ENCODE peak calls at places on chromosomes 3 and 15, in ten cellular contexts. G is AG04450; L is hepatocyte; Y is GM12864; E is brain microvascular endothelial cell; F is mammary epithelial cell; B is CD8-positive, alpha-beta T cell; O is Calu3; X is PC-3; Q is RWPE1. S is an unnamed sample.

GRCh38 chr3:101695779-101696372 is 9.4 kb upstream of the RPL24 start:
- DNase-seq in G (no peak), L (peak), Y (peak), E (peak), F (peak), B (peak), O (peak), X (peak), Q (no peak), S (no peak)

GRCh38 chr15:88695046-88695445 is 56.2 kb downstream of the ISG20 start:
- DNase-seq in G (no peak), L (no peak), Y (no peak), E (peak), F (peak), B (no peak), O (no peak), X (no peak), Q (no peak), S (no peak)

GRCh38 chr3:122816587-122816986 is 21.7 kb downstream of the SLC49A4 start:
- DNase-seq in G (no peak), L (no peak), Y (no peak), E (no peak), F (no peak), B (no peak), O (no peak), X (no peak), Q (no peak), S (no peak)

GRCh38 chr15:31329640-31330010 is 3.0 kb downstream of the KLF13 start:
- DNase-seq in G (no peak), L (no peak), Y (no peak), E (no peak), F (no peak), B (no peak), O (no peak), X (no peak), Q (no peak), S (no peak)

GRCh38 chr3:158520433-158520832 is 50.6 kb upstream of the MLF1 start:
- DNase-seq in G (no peak), L (no peak), Y (no peak), E (no peak), F (no peak), B (no peak), O (no peak), X (no peak), Q (no peak), S (no peak)

GRCh38 chr3:32238816-32239637 is 547 bp downstream of the CMTM8 start:
- DNase-seq in G (no peak), L (peak), Y (no peak), E (no peak), F (peak), B (peak), O (peak), X (peak), Q (peak), S (peak)

GRCh38 chr3:113626513-113627371 is 69.7 kb downstream of the USF3 start:
- DNase-seq in G (peak), L (peak), Y (peak), E (peak), F (peak), B (no peak), O (peak), X (peak), Q (peak), S (peak)

GRCh38 chr15:101242160-101242998 is 9.5 kb downstream of the CHSY1 start:
- DNase-seq in G (no peak), L (no peak), Y (peak), E (peak), F (peak), B (peak), O (no peak), X (no peak), Q (peak), S (peak)

GRCh38 chr3:178422406-178422805 is 113.8 kb upstream of the KCNMB2 start:
- DNase-seq in G (no peak), L (no peak), Y (no peak), E (no peak), F (no peak), B (no peak), O (no peak), X (no peak), Q (no peak), S (no peak)
- TF ChIP-seq CTCF in G (no peak), L (no peak), Y (no peak), E (no peak), F (no peak), B (no peak), O (no peak), X (peak), Q (no peak), S (no peak)

GRCh38 chr3:2153047-2153446 is 54.4 kb downstream of the CNTN4 start:
- DNase-seq in G (no peak), L (no peak), Y (no peak), E (no peak), F (no peak), B (no peak), O (no peak), X (no peak), Q (no peak), S (no peak)

GRCh38 chr3:2154596-2154995 is 55.9 kb downstream of the CNTN4 start:
- DNase-seq in G (no peak), L (no peak), Y (no peak), E (no peak), F (no peak), B (no peak), O (no peak), X (no peak), Q (no peak), S (no peak)

GRCh38 chr3:2158828-2159227 is 60.2 kb downstream of the CNTN4 start:
- DNase-seq in G (no peak), L (no peak), Y (no peak), E (no peak), F (no peak), B (no peak), O (no peak), X (no peak), Q (no peak), S (no peak)

GRCh38 chr3:2150576-2150975 is 51.9 kb downstream of the CNTN4 start:
- DNase-seq in G (no peak), L (no peak), Y (no peak), E (no peak), F (no peak), B (no peak), O (no peak), X (no peak), Q (no peak), S (no peak)

DNA sequence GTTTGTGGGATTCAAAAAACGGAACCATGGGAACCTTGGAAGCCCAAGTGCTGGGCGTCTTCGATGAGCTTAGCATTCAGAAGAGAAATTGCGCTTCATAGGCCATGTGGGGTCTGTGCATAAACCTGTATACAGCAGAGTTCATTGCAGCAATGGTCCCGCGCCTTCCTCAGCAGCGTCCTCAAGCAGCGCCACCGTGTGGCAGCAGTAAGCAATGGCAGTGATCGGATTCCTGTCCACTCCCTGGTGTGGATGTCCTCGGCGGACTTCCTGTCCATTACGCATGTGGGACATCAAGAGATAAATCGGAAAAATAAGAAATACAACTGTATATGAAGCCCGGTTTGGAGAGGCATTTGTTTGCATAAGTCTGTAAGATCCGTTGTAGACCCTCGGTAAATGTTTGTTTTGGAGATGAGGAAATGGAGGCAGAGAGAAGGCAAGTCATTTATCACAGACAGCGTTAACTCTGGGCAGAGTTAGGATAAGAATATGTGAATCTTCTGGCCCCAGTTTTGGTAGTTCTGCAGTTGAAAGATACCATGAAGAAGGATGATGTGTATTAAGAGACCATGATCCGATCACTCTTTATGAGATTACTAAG is 57.7 kb downstream of the CNTN4 start:
- DNase-seq in G (no peak), L (peak), Y (no peak), E (no peak), F (no peak), B (no peak), O (no peak), X (peak), Q (no peak), S (peak)
- TF ChIP-seq CTCF in G (no peak), L (peak), Y (peak), E (peak), F (peak), B (peak), O (no peak), X (peak), Q (peak), S (peak)

GRCh38 chr3:194572944-194573491 is 60.2 kb downstream of the TMEM44 start:
- DNase-seq in G (no peak), L (no peak), Y (no peak), E (no peak), F (peak), B (no peak), O (no peak), X (no peak), Q (no peak), S (no peak)

GRCh38 chr3:194572131-194572789 is 61.0 kb downstream of the TMEM44 start:
- DNase-seq in G (no peak), L (peak), Y (no peak), E (peak), F (peak), B (no peak), O (peak), X (no peak), Q (peak), S (no peak)

GRCh38 chr3:194573680-194574437 is 59.4 kb downstream of the TMEM44 start:
- DNase-seq in G (no peak), L (peak), Y (no peak), E (peak), F (no peak), B (no peak), O (peak), X (peak), Q (no peak), S (peak)

GRCh38 chr3:194575484-194576210 is 57.6 kb downstream of the TMEM44 start:
- DNase-seq in G (no peak), L (no peak), Y (no peak), E (peak), F (no peak), B (no peak), O (peak), X (peak), Q (no peak), S (no peak)

GRCh38 chr3:194574639-194575483 is 58.4 kb downstream of the TMEM44 start:
- DNase-seq in G (no peak), L (no peak), Y (no peak), E (peak), F (peak), B (no peak), O (peak), X (peak), Q (peak), S (no peak)
- TF ChIP-seq CTCF in G (peak), L (no peak), Y (no peak), E (peak), F (no peak), B (no peak), O (peak), X (peak), Q (no peak), S (no peak)

GRCh38 chr3:184391266-184391665 is 11.4 kb downstream of the CHRD start:
- DNase-seq in G (no peak), L (no peak), Y (no peak), E (no peak), F (no peak), B (no peak), O (no peak), X (no peak), Q (no peak), S (no peak)
- TF ChIP-seq CTCF in G (no peak), L (no peak), Y (no peak), E (no peak), F (no peak), B (no peak), O (no peak), X (no peak), Q (no peak), S (no peak)

DNA sequence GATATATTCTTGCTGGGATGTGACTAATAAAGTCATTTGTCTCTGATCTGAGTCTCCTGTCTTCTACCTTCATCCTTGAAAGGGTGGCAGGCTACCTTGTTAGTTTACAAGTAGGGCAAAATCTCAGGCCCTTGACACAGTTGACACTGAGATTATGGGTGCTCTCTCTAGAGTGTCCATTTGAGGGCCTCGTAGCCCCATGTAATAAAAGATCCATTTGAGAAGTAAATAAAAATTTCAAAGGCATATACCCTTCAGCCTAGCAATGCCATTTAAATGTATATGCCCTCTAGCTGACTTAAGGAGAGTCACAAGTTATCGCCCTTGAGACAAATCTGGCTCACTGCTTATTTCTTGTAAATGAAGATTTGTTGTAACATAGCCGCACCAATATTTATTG is 98.6 kb downstream of the TCF12 start:
- DNase-seq in G (no peak), L (no peak), Y (no peak), E (no peak), F (no peak), B (no peak), O (no peak), X (peak), Q (no peak), S (peak)
- TF ChIP-seq CTCF in G (peak), L (no peak), Y (peak), E (peak), F (no peak), B (peak), O (no peak), X (peak), Q (no peak), S (peak)

DNA sequence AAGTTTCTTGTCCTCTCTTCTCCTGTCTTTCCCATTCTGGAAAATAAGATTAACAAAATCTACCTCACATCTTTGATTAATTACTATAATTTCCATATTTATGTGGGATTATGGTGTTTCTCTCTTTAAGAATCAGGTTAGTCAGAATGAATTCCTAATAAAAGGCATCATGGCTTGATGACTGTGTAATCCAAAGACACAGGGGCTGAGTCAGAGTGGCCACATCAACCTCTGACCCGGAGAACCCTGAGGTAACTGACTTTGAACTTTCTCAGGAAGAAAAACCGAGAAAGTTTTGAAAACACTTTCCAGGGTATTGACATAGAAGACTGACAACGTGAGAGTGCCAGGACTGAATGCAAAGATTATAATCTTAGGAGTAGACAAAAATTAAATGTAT is 170.3 kb upstream of the MCTP2 start:
- DNase-seq in G (no peak), L (no peak), Y (no peak), E (no peak), F (peak), B (no peak), O (no peak), X (peak), Q (peak), S (no peak)
- TF ChIP-seq CTCF in G (no peak), L (no peak), Y (no peak), E (no peak), F (no peak), B (no peak), O (no peak), X (no peak), Q (no peak), S (no peak)

GRCh38 chr3:88641033-88641604 is 466.3 kb upstream of the EPHA3 start:
- DNase-seq in G (no peak), L (peak), Y (no peak), E (no peak), F (peak), B (no peak), O (no peak), X (no peak), Q (no peak), S (no peak)
- TF ChIP-seq CTCF in G (no peak), L (no peak), Y (no peak), E (peak), F (no peak), B (no peak), O (no peak), X (no peak), Q (no peak), S (no peak)

S was measured in GM20000.